ENCODE peak calls at places on chromosome 14, in eight cellular contexts. J is MM.1S; A is caudate nucleus; W is effector memory CD4-positive, alpha-beta T cell; C is tibial nerve; T is adrenal gland; Q is CD4-positive, alpha-beta T cell; V is suprapubic skin. F is an unnamed sample.

GRCh38 chr14:22251090-22251489 is 337.9 kb downstream of the DAD1 start:
- DNase-seq in J (no peak), A (no peak), W (no peak), C (no peak), T (no peak), Q (no peak), V (no peak), F (no peak)

GRCh38 chr14:61694830-61695694 is at the start of gene HIF1A:
- DNase-seq in J (peak), A (peak), W (peak), C (peak), T (peak), Q (peak), V (peak), F (peak)

GRCh38 chr14:70567791-70568190 is 32.7 kb downstream of the MED6 start:
- DNase-seq in J (peak), A (no peak), W (no peak), C (no peak), T (no peak), Q (no peak), V (no peak), F (no peak)

GRCh38 chr14:38171197-38171596 is 36.5 kb upstream of the SSTR1 start:
- DNase-seq in J (no peak), A (no peak), W (no peak), C (no peak), T (no peak), Q (no peak), V (no peak), F (no peak)

GRCh38 chr14:97164014-97164413 is 366.8 kb downstream of the VRK1 start:
- DNase-seq in J (no peak), A (peak), W (no peak), C (no peak), T (no peak), Q (no peak), V (no peak), F (no peak)

GRCh38 chr14:71551291-71551955 is 380.8 kb upstream of the RGS6 start:
- DNase-seq in J (no peak), A (no peak), W (no peak), C (no peak), T (no peak), Q (no peak), V (no peak), F (no peak)

GRCh38 chr14:96263347-96264199 is 7.6 kb downstream of the BDKRB1 start:
- DNase-seq in J (no peak), A (no peak), W (no peak), C (no peak), T (no peak), Q (no peak), V (no peak), F (no peak)

GRCh38 chr14:51860164-51860835 is at the start of gene GNG2:
- DNase-seq in J (peak), A (peak), W (peak), C (peak), T (peak), Q (peak), V (peak), F (peak)

GRCh38 chr14:53450871-53451270 is 297.7 kb upstream of the DDHD1 start:
- DNase-seq in J (no peak), A (no peak), W (no peak), C (no peak), T (no peak), Q (no peak), V (no peak), F (no peak)

GRCh38 chr14:73777420-73777819 is 63.2 kb upstream of the PNMA1 start:
- DNase-seq in J (no peak), A (no peak), W (no peak), C (no peak), T (peak), Q (no peak), V (no peak), F (no peak)

GRCh38 chr14:69464829-69465228 is 19.7 kb upstream of the PLEKHD1 start:
- DNase-seq in J (no peak), A (no peak), W (no peak), C (no peak), T (no peak), Q (no peak), V (no peak), F (no peak)

GRCh38 chr14:99565383-99565782 is 38.6 kb downstream of the CCDC85C start:
- DNase-seq in J (no peak), A (no peak), W (no peak), C (no peak), T (no peak), Q (no peak), V (no peak), F (no peak)

GRCh38 chr14:42078345-42078744 is 471.7 kb downstream of the LRFN5 start:
- DNase-seq in J (no peak), A (no peak), W (no peak), C (no peak), T (no peak), Q (no peak), V (no peak), F (no peak)

GRCh38 chr14:91363776-91364523 is 53.7 kb downstream of the CCDC88C start:
- DNase-seq in J (peak), A (no peak), W (no peak), C (no peak), T (no peak), Q (no peak), V (no peak), F (peak)

GRCh38 chr14:56657604-56658003 is 78.0 kb downstream of the TMEM260 start:
- DNase-seq in J (no peak), A (no peak), W (no peak), C (no peak), T (no peak), Q (no peak), V (no peak), F (no peak)

GRCh38 chr14:32606297-32606696 is 277.2 kb downstream of the AKAP6 start:
- DNase-seq in J (no peak), A (no peak), W (no peak), C (no peak), T (no peak), Q (no peak), V (no peak), F (no peak)

GRCh38 chr14:98325761-98326160 is 946.2 kb downstream of the BCL11B start:
- DNase-seq in J (no peak), A (no peak), W (no peak), C (no peak), T (no peak), Q (no peak), V (no peak), F (no peak)

GRCh38 chr14:103111297-103111981 is 11.8 kb upstream of the TNFAIP2 start:
- DNase-seq in J (no peak), A (no peak), W (no peak), C (no peak), T (no peak), Q (no peak), V (no peak), F (no peak)

GRCh38 chr14:93693914-93694313 is 94.4 kb downstream of the PRIMA1 start:
- DNase-seq in J (no peak), A (no peak), W (no peak), C (no peak), T (no peak), Q (no peak), V (no peak), F (no peak)

GRCh38 chr14:53865716-53866115 is 90.9 kb downstream of the BMP4 start:
- DNase-seq in J (no peak), A (no peak), W (no peak), C (no peak), T (no peak), Q (no peak), V (no peak), F (no peak)

GRCh38 chr14:61516957-61517356 is 178.4 kb upstream of the HIF1A start:
- DNase-seq in J (no peak), A (no peak), W (no peak), C (no peak), T (no peak), Q (no peak), V (no peak), F (no peak)

GRCh38 chr14:30298266-30298795 is 260.6 kb upstream of the G2E3 start:
- DNase-seq in J (no peak), A (no peak), W (no peak), C (no peak), T (no peak), Q (no peak), V (no peak), F (no peak)

GRCh38 chr14:71943695-71944018 is 11.4 kb downstream of the RGS6 start:
- DNase-seq in J (no peak), A (no peak), W (no peak), C (no peak), T (no peak), Q (no peak), V (no peak), F (no peak)

GRCh38 chr14:35534130-35534883 is at the start of gene INSM2:
- DNase-seq in J (no peak), A (peak), W (no peak), C (no peak), T (no peak), Q (no peak), V (no peak), F (no peak)

GRCh38 chr14:45716506-45716905 is 463.5 kb upstream of the MIS18BP1 start:
- DNase-seq in J (no peak), A (no peak), W (no peak), C (no peak), T (peak), Q (no peak), V (no peak), F (no peak)

GRCh38 chr14:68789798-68790655 is 2.8 kb downstream of the ZFP36L1 start:
- DNase-seq in J (no peak), A (peak), W (no peak), C (no peak), T (peak), Q (no peak), V (no peak), F (no peak)

GRCh38 chr14:91806716-91807115 is 60.6 kb downstream of the TC2N start:
- DNase-seq in J (no peak), A (no peak), W (no peak), C (no peak), T (no peak), Q (no peak), V (no peak), F (no peak)

GRCh38 chr14:92105845-92106094 is 612 bp downstream of the ATXN3 start:
- DNase-seq in J (no peak), A (peak), W (peak), C (peak), T (peak), Q (peak), V (peak), F (no peak)

GRCh38 chr14:101504096-101504948 is 57.0 kb upstream of the DIO3 start:
- DNase-seq in J (no peak), A (no peak), W (no peak), C (peak), T (no peak), Q (no peak), V (peak), F (no peak)

GRCh38 chr14:69941768-69942742 is 62.8 kb downstream of the SMOC1 start:
- DNase-seq in J (no peak), A (no peak), W (no peak), C (no peak), T (no peak), Q (no peak), V (no peak), F (no peak)

GRCh38 chr14:26281280-26281998 is 316.4 kb downstream of the NOVA1 start:
- DNase-seq in J (no peak), A (no peak), W (no peak), C (no peak), T (peak), Q (no peak), V (no peak), F (no peak)

GRCh38 chr14:21486640-21487087 is 9.7 kb downstream of the TOX4 start:
- DNase-seq in J (no peak), A (no peak), W (no peak), C (no peak), T (no peak), Q (no peak), V (no peak), F (no peak)

GRCh38 chr14:67567654-67568053 is 32.4 kb downstream of the PIGH start:
- DNase-seq in J (no peak), A (no peak), W (no peak), C (no peak), T (peak), Q (no peak), V (peak), F (no peak)

GRCh38 chr14:93804654-93805053 is 16.4 kb upstream of the PRIMA1 start:
- DNase-seq in J (no peak), A (no peak), W (no peak), C (no peak), T (no peak), Q (no peak), V (no peak), F (no peak)

GRCh38 chr14:52700701-52701172 is 5.4 kb upstream of the ERO1A start:
- DNase-seq in J (no peak), A (no peak), W (no peak), C (no peak), T (no peak), Q (no peak), V (no peak), F (no peak)

DNA sequence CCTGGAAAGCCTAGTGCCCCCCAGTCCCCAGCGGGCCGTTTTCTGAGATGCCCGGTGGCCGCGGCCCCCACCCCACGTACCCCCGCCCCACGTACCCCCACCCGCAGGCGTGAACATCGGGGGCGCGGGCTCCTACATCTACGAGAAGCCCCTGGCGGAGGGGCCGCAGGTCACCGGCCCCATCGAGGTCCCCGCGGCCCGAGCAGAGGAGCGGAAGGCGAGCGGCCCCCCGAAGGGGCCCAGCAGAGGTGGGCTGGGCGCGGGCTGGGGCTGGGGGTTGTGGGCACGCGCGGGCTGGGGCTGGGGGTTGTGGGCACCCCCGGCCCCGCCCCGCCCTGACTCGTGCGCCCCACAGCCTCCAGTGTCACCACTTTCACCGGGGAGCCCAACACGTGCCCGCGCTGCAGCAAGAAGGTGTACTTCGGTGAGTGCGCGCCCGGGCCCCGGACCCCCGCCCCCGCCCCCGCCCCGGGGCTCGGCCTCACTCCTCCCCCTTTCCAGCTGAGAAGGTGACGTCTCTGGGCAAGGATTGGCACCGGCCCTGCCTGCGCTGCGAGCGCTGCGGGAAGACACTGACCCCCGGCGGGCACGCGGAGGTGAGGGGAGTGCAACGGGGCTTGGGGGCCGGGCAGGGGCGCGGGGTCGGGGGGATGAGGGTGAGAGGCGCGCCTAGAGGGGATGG is 4.1 kb downstream of the CRIP2 start:
- DNase-seq in J (no peak), A (no peak), W (peak), C (no peak), T (no peak), Q (no peak), V (peak), F (no peak)
- H3K27ac ChIP-seq in J (no peak), A (no peak), W (peak), C (peak), T (no peak), Q (no peak), V (no peak), F (no peak)

DNA sequence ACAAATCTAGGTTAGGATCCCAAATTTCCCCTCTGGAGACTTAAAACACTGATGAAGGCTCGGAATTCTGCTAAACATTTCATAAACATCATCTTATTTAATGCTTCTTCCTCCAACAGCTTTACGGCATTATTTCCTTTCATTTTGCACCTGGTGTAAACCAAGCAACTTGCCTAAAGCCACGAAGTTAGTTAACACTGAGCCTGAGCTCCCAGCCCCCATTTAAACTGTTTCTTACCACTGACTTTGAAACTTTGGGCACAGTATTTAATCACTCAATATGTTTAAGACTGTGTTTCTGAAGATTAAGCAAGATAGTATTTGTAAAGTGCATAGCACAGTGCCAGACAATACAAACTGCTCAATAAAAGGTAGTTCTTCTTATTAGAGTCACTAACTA is 4.2 kb downstream of the EGLN3 start:
- DNase-seq in J (no peak), A (no peak), W (no peak), C (no peak), T (no peak), Q (no peak), V (no peak), F (no peak)
- H3K27ac ChIP-seq in J (no peak), A (no peak), W (no peak), C (peak), T (no peak), Q (no peak), V (no peak), F (no peak)

DNA sequence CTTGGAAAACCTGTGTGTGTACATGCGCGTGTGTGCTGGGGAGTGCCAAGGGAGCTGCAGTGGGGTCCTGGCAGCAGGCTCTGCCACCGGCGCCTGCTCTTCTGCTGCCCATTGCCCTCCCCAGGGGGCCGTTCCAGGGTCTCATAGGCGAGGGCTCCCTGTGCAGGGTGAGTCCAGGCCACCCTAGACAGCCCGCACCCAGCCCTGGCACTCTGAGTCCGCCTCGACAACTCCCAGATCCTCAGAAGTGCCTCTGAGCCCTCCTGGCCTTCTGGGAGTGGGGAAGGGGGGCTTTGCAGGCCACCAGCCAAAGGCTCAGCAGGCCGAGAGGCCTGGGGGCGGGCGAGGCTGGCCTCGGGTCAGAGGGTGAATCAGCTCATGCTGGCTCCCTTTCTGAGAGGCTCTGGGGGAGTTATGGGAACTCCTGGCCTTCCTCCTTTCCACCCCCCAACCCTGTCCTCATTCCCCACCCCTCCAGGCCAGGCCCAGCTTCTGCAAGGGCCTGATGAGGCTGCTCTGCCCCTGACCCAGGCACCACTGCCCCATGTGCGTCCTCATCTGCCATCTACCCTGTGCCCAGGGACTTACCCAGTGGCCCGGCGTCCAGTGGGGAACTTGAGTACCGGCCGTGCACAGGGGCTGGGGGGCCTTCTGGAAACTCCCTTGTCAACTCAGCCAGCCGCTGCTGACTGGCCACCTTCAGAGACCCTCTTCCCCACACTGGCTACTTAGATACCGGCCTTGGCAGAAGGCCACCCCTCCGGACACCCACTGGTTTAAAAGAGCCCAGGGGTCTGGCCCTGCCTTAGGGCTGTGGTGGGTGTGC is 2.1 kb upstream of the TEDC1 start:
- DNase-seq in J (no peak), A (no peak), W (no peak), C (no peak), T (no peak), Q (no peak), V (no peak), F (no peak)
- H3K27ac ChIP-seq in J (peak), A (peak), W (peak), C (peak), T (peak), Q (peak), V (peak), F (peak)

DNA sequence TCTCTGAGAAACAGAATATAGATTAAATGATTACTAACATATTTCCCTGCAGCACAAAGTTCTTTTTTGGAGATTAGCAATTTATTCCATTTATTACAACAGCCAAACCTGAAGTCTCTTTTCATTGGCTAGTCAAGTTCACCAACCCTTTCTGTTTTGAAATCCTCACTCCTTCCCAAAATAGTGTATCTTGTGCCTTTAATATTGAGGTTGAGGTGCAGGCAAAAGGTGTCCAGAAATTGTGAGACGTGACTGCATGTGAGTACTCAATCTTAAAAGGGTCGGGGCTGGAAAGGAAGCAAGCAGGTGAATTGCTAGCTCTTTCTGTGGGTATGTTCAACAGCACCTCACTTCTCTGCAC is 11.1 kb upstream of the FOXN3 start:
- DNase-seq in J (no peak), A (no peak), W (no peak), C (no peak), T (no peak), Q (no peak), V (no peak), F (no peak)
- H3K27ac ChIP-seq in J (no peak), A (peak), W (no peak), C (peak), T (no peak), Q (no peak), V (peak), F (no peak)

GRCh38 chr14:75081835-75082234 is 12.4 kb downstream of the ZC2HC1C start:
- DNase-seq in J (no peak), A (no peak), W (no peak), C (no peak), T (no peak), Q (no peak), V (no peak), F (no peak)
- H3K27ac ChIP-seq in J (no peak), A (no peak), W (no peak), C (peak), T (no peak), Q (no peak), V (no peak), F (no peak)

GRCh38 chr14:64220466-64220865 is 73.7 kb downstream of the ESR2 start:
- DNase-seq in J (no peak), A (peak), W (no peak), C (no peak), T (peak), Q (no peak), V (no peak), F (no peak)

GRCh38 chr14:64218344-64219240 is 75.6 kb downstream of the ESR2 start:
- DNase-seq in J (no peak), A (no peak), W (no peak), C (no peak), T (no peak), Q (no peak), V (no peak), F (no peak)

GRCh38 chr14:64221604-64222003 is 72.6 kb downstream of the ESR2 start:
- DNase-seq in J (no peak), A (no peak), W (no peak), C (no peak), T (no peak), Q (no peak), V (no peak), F (no peak)

GRCh38 chr14:64217747-64218146 is 76.4 kb downstream of the ESR2 start:
- DNase-seq in J (no peak), A (no peak), W (no peak), C (no peak), T (no peak), Q (no peak), V (no peak), F (no peak)

GRCh38 chr14:64220056-64220455 is 74.1 kb downstream of the ESR2 start:
- DNase-seq in J (no peak), A (no peak), W (no peak), C (no peak), T (peak), Q (no peak), V (no peak), F (no peak)
- H3K27ac ChIP-seq in J (no peak), A (no peak), W (no peak), C (no peak), T (peak), Q (no peak), V (no peak), F (no peak)

F was measured in substantia nigra.